ENCODE peak calls at places on chromosomes 4 and X, in nine cellular contexts. One of them, this sample, is unnamed.
A peak's percentile ranks its signal among the peaks of the same experiment; 100 is the strongest.

GRCh38 chr4:65865489-65865888 is 195.2 kb upstream of the EPHA5 start:
- DNase-seq in GM23338: peak; percentile 77
- DNase-seq in kidney: no peak
- DNase-seq in psoas muscle: no peak
- DNase-seq in endothelial cell of umbilical vein: peak; percentile 55
- DNase-seq in upper lobe of right lung: no peak
- DNase-seq in fibroblast of villous mesenchyme: peak; percentile 12
- DNase-seq in left lung: no peak
- DNase-seq in tibial nerve: no peak
- DNase-seq in this sample: no peak

GRCh38 chr4:75490155-75490554 is 24.0 kb downstream of the RCHY1 start:
- DNase-seq in fibroblast of villous mesenchyme: peak; percentile 65
- DNase-seq in upper lobe of right lung: no peak
- DNase-seq in tibial nerve: no peak
- DNase-seq in kidney: no peak
- DNase-seq in psoas muscle: no peak
- DNase-seq in GM23338: peak; percentile 29
- DNase-seq in endothelial cell of umbilical vein: peak; percentile 23
- DNase-seq in left lung: no peak
- DNase-seq in this sample: no peak

GRCh38 chr4:133130171-133130570 is 18.9 kb upstream of the PCDH10 start:
- DNase-seq in fibroblast of villous mesenchyme: no peak
- DNase-seq in endothelial cell of umbilical vein: peak; percentile 80
- DNase-seq in left lung: no peak
- DNase-seq in psoas muscle: no peak
- DNase-seq in GM23338: peak; percentile 10
- DNase-seq in tibial nerve: no peak
- DNase-seq in kidney: no peak
- DNase-seq in upper lobe of right lung: no peak
- DNase-seq in this sample: no peak

GRCh38 chr4:80367737-80368136 is 32.2 kb downstream of the CFAP299 start:
- DNase-seq in left lung: no peak
- DNase-seq in upper lobe of right lung: no peak
- DNase-seq in fibroblast of villous mesenchyme: no peak
- DNase-seq in endothelial cell of umbilical vein: no peak
- DNase-seq in kidney: no peak
- DNase-seq in GM23338: no peak
- DNase-seq in psoas muscle: no peak
- DNase-seq in tibial nerve: no peak
- DNase-seq in this sample: no peak

GRCh38 chrX:139202742-139203410 is 327.7 kb upstream of the F9 start:
- DNase-seq in upper lobe of right lung: no peak
- DNase-seq in kidney: peak; percentile 61
- DNase-seq in left lung: no peak
- DNase-seq in GM23338: peak; percentile 35
- DNase-seq in endothelial cell of umbilical vein: no peak
- DNase-seq in psoas muscle: no peak
- DNase-seq in tibial nerve: no peak
- DNase-seq in fibroblast of villous mesenchyme: no peak
- DNase-seq in this sample: no peak

GRCh38 chrX:100404851-100405250 is 5.2 kb downstream of the PCDH19 start:
- DNase-seq in left lung: no peak
- DNase-seq in kidney: no peak
- DNase-seq in endothelial cell of umbilical vein: no peak
- DNase-seq in GM23338: no peak
- DNase-seq in tibial nerve: no peak
- DNase-seq in fibroblast of villous mesenchyme: no peak
- DNase-seq in upper lobe of right lung: no peak
- DNase-seq in psoas muscle: no peak
- DNase-seq in this sample: no peak

GRCh38 chrX:38754102-38754790 is 47.0 kb upstream of the MID1IP1 start:
- DNase-seq in fibroblast of villous mesenchyme: peak; percentile 56
- DNase-seq in GM23338: peak; percentile 53
- DNase-seq in tibial nerve: peak; percentile 52
- DNase-seq in endothelial cell of umbilical vein: peak; percentile 62
- DNase-seq in psoas muscle: no peak
- DNase-seq in left lung: no peak
- DNase-seq in kidney: no peak
- DNase-seq in upper lobe of right lung: no peak
- DNase-seq in this sample: no peak

GRCh38 chrX:137926090-137926489 is 360.2 kb downstream of the ZIC3 start:
- DNase-seq in psoas muscle: no peak
- DNase-seq in upper lobe of right lung: no peak
- DNase-seq in GM23338: peak; percentile 53
- DNase-seq in left lung: no peak
- DNase-seq in tibial nerve: no peak
- DNase-seq in fibroblast of villous mesenchyme: no peak
- DNase-seq in endothelial cell of umbilical vein: no peak
- DNase-seq in kidney: no peak
- DNase-seq in this sample: no peak

GRCh38 chrX:54067741-54068140 is 23.5 kb upstream of the PHF8 start:
- DNase-seq in tibial nerve: no peak
- DNase-seq in kidney: no peak
- DNase-seq in upper lobe of right lung: no peak
- DNase-seq in GM23338: no peak
- DNase-seq in endothelial cell of umbilical vein: no peak
- DNase-seq in left lung: no peak
- DNase-seq in psoas muscle: no peak
- DNase-seq in fibroblast of villous mesenchyme: no peak
- DNase-seq in this sample: no peak

GRCh38 chr4:114807759-114808404 is 209.3 kb downstream of the UGT8 start:
- DNase-seq in endothelial cell of umbilical vein: peak; percentile 38
- DNase-seq in fibroblast of villous mesenchyme: peak; percentile 4
- DNase-seq in psoas muscle: no peak
- DNase-seq in tibial nerve: no peak
- DNase-seq in kidney: no peak
- DNase-seq in upper lobe of right lung: no peak
- DNase-seq in GM23338: peak; percentile 78
- DNase-seq in left lung: no peak
- DNase-seq in this sample: no peak

GRCh38 chrX:37993857-37994619 is 12.3 kb upstream of the SYTL5 start:
- DNase-seq in endothelial cell of umbilical vein: no peak
- DNase-seq in psoas muscle: no peak
- DNase-seq in upper lobe of right lung: peak; percentile 68
- DNase-seq in GM23338: peak; percentile 97
- DNase-seq in kidney: peak; percentile 76
- DNase-seq in tibial nerve: no peak
- DNase-seq in fibroblast of villous mesenchyme: no peak
- DNase-seq in left lung: no peak
- DNase-seq in this sample: no peak

GRCh38 chr4:19689511-19689910 is 562.2 kb upstream of the SLIT2 start:
- DNase-seq in kidney: no peak
- DNase-seq in endothelial cell of umbilical vein: peak; percentile 33
- DNase-seq in left lung: no peak
- DNase-seq in psoas muscle: no peak
- DNase-seq in upper lobe of right lung: no peak
- DNase-seq in fibroblast of villous mesenchyme: peak; percentile 41
- DNase-seq in tibial nerve: no peak
- DNase-seq in GM23338: no peak
- DNase-seq in this sample: no peak

GRCh38 chr4:129063640-129064039 is 29.7 kb downstream of the SCLT1 start:
- DNase-seq in endothelial cell of umbilical vein: no peak
- DNase-seq in left lung: no peak
- DNase-seq in tibial nerve: no peak
- DNase-seq in upper lobe of right lung: no peak
- DNase-seq in GM23338: no peak
- DNase-seq in psoas muscle: no peak
- DNase-seq in kidney: no peak
- DNase-seq in fibroblast of villous mesenchyme: no peak
- DNase-seq in this sample: no peak

GRCh38 chr4:71304289-71304850 is 34.5 kb upstream of the SLC4A4 start:
- DNase-seq in endothelial cell of umbilical vein: no peak
- DNase-seq in tibial nerve: no peak
- DNase-seq in left lung: no peak
- DNase-seq in fibroblast of villous mesenchyme: no peak
- DNase-seq in GM23338: no peak
- DNase-seq in upper lobe of right lung: no peak
- DNase-seq in kidney: no peak
- DNase-seq in psoas muscle: no peak
- DNase-seq in this sample: no peak

GRCh38 chrX:41542151-41542935 is 95.2 kb downstream of the NYX start:
- DNase-seq in tibial nerve: no peak
- DNase-seq in fibroblast of villous mesenchyme: no peak
- DNase-seq in left lung: no peak
- DNase-seq in kidney: no peak
- DNase-seq in psoas muscle: no peak
- DNase-seq in GM23338: peak; percentile 12
- DNase-seq in upper lobe of right lung: no peak
- DNase-seq in endothelial cell of umbilical vein: no peak
- DNase-seq in this sample: no peak

GRCh38 chr4:110480031-110480549 is 4.1 kb downstream of the ENPEP start:
- DNase-seq in fibroblast of villous mesenchyme: peak; percentile 88
- DNase-seq in kidney: no peak
- DNase-seq in GM23338: peak; percentile 35
- DNase-seq in tibial nerve: no peak
- DNase-seq in left lung: no peak
- DNase-seq in psoas muscle: no peak
- DNase-seq in endothelial cell of umbilical vein: no peak
- DNase-seq in upper lobe of right lung: no peak
- DNase-seq in this sample: no peak

GRCh38 chrX:10325606-10326005 is 168.8 kb downstream of the CLCN4 start:
- DNase-seq in GM23338: no peak
- DNase-seq in tibial nerve: no peak
- DNase-seq in kidney: no peak
- DNase-seq in fibroblast of villous mesenchyme: peak; percentile 40
- DNase-seq in endothelial cell of umbilical vein: peak; percentile 1
- DNase-seq in psoas muscle: no peak
- DNase-seq in upper lobe of right lung: no peak
- DNase-seq in left lung: no peak
- DNase-seq in this sample: no peak

DNA sequence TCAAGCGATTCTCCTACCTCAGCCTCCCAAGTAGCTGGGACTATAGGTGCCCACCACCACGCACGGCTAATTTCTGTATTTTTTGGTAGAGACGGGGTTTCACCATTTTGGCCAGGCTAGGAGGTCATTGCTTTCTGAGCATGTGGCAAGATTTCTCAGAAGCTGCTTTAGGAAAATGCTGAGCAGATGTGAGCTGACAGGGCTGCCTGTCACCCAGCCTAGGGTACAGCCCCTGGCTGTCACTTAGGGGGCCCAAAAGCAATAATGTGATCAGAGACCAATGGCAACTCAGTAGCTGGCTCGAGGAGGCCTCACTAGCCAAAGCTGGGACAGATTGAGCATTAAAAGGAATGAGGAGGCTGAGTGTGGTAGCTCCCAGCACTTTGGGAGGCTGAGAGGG is 64.8 kb downstream of the TNIP2 start:
- DNase-seq in GM23338: no peak
- DNase-seq in psoas muscle: no peak
- DNase-seq in fibroblast of villous mesenchyme: no peak
- DNase-seq in upper lobe of right lung: no peak
- DNase-seq in kidney: no peak
- DNase-seq in left lung: no peak
- DNase-seq in endothelial cell of umbilical vein: no peak
- DNase-seq in tibial nerve: no peak
- DNase-seq in this sample: peak; percentile 42
- TF ChIP-seq CTCF in GM23338: no peak
- TF ChIP-seq CTCF in psoas muscle: no peak
- TF ChIP-seq CTCF in fibroblast of villous mesenchyme: no peak
- TF ChIP-seq CTCF in upper lobe of right lung: no peak
- TF ChIP-seq CTCF in kidney: no peak
- TF ChIP-seq CTCF in left lung: no peak
- TF ChIP-seq CTCF in endothelial cell of umbilical vein: no peak
- TF ChIP-seq CTCF in tibial nerve: no peak
- TF ChIP-seq CTCF in this sample: no peak

GRCh38 chr4:154471924-154472323 is 19.7 kb downstream of the DCHS2 start:
- DNase-seq in GM23338: no peak
- DNase-seq in fibroblast of villous mesenchyme: no peak
- DNase-seq in left lung: no peak
- DNase-seq in tibial nerve: no peak
- DNase-seq in psoas muscle: no peak
- DNase-seq in endothelial cell of umbilical vein: no peak
- DNase-seq in kidney: no peak
- DNase-seq in upper lobe of right lung: no peak
- DNase-seq in this sample: no peak
- TF ChIP-seq CTCF in GM23338: no peak
- TF ChIP-seq CTCF in fibroblast of villous mesenchyme: no peak
- TF ChIP-seq CTCF in left lung: no peak
- TF ChIP-seq CTCF in tibial nerve: no peak
- TF ChIP-seq CTCF in psoas muscle: no peak
- TF ChIP-seq CTCF in endothelial cell of umbilical vein: no peak
- TF ChIP-seq CTCF in kidney: no peak
- TF ChIP-seq CTCF in upper lobe of right lung: no peak
- TF ChIP-seq CTCF in this sample: no peak

DNA sequence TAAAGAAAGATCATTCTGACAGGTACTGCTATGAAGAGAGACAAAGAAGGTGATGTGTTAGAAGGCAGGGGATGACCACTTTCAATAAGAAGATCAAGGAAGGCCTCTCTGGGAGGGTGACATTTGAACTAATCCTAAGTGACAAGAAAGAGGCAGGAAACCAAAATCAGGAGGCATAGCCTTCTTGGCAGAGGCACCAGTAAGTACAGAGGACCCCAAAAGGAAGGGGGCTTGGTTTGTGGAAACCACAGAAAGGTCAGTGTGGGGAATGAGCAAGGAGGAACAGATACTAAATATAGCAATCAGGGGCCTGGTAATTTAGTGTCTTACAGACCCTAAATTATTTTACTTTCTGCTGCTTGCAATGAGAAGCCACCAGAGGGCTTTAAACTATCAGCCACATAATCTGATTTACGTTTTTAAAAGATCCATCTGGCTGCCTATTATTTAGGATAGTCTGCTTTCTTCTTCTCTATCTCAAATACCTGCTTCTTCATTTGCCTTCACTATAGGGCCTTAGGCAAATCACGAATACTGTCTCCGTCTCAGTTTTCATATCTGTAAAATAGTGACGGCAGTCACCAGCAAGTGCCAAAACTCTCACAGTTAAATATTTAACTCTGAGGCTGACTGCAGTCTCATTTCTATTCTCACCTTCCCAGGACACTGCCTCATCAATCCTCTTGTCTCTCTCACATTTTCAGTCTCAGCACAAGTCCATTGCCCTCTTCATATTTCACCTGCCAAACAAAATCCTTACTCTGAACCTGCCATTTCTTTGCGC is 16.7 kb downstream of the NR3C2 start:
- DNase-seq in fibroblast of villous mesenchyme: no peak
- DNase-seq in GM23338: peak; percentile 11
- DNase-seq in endothelial cell of umbilical vein: no peak
- DNase-seq in tibial nerve: no peak
- DNase-seq in left lung: no peak
- DNase-seq in kidney: no peak
- DNase-seq in psoas muscle: no peak
- DNase-seq in upper lobe of right lung: no peak
- DNase-seq in this sample: no peak
- TF ChIP-seq CTCF in fibroblast of villous mesenchyme: no peak
- TF ChIP-seq CTCF in GM23338: peak; percentile 43
- TF ChIP-seq CTCF in endothelial cell of umbilical vein: peak; percentile 2
- TF ChIP-seq CTCF in tibial nerve: no peak
- TF ChIP-seq CTCF in left lung: no peak
- TF ChIP-seq CTCF in kidney: no peak
- TF ChIP-seq CTCF in psoas muscle: no peak
- TF ChIP-seq CTCF in upper lobe of right lung: no peak
- TF ChIP-seq CTCF in this sample: peak; percentile 33

DNA sequence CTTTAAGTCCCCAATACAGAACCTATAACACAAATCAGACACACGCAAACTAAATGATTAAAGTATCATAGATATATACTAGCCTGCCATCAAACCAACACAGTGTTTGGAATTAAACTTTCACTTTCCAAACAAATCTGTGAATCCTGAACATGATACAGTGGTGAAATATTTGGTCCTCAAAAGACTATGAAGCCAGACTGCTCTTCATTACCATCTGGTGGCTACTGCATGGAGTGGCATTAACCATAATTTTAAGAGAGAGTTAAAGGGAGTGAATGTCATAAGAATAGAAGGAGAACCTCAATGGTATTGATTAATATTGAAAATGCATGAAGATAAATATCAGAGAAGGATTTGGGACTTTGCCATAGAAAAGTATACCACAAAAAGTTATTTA is 9.2 kb upstream of the GABRA4 start:
- DNase-seq in tibial nerve: no peak
- DNase-seq in endothelial cell of umbilical vein: no peak
- DNase-seq in psoas muscle: no peak
- DNase-seq in left lung: no peak
- DNase-seq in upper lobe of right lung: no peak
- DNase-seq in GM23338: peak; percentile 23
- DNase-seq in kidney: no peak
- DNase-seq in fibroblast of villous mesenchyme: no peak
- DNase-seq in this sample: no peak
- TF ChIP-seq CTCF in tibial nerve: no peak
- TF ChIP-seq CTCF in endothelial cell of umbilical vein: no peak
- TF ChIP-seq CTCF in psoas muscle: no peak
- TF ChIP-seq CTCF in left lung: no peak
- TF ChIP-seq CTCF in upper lobe of right lung: no peak
- TF ChIP-seq CTCF in GM23338: peak; percentile 54
- TF ChIP-seq CTCF in kidney: no peak
- TF ChIP-seq CTCF in fibroblast of villous mesenchyme: peak; percentile 15
- TF ChIP-seq CTCF in this sample: peak; percentile 44